ENCODE peak calls at places on chromosomes 4 and X, in seven cellular contexts. Q is lower leg skin, E is K562, H is A549, G is tibial nerve, B is uterus, Y is transverse colon. M is an unnamed sample.

GRCh38 chr4:183798921-183799307 is 106.2 kb upstream of the STOX2 start:
- DNase-seq in H (no peak), Y (no peak), G (no peak), Q (no peak), B (no peak), E (no peak), M (no peak)

GRCh38 chrX:84186603-84187358 is 1.2 kb downstream of the RPS6KA6 start:
- DNase-seq in B (no peak), H (peak), Q (no peak), E (no peak), G (peak), Y (peak), M (no peak)

GRCh38 chr4:147362868-147363440 is 117.9 kb upstream of the EDNRA start:
- DNase-seq in G (peak), Q (peak), H (no peak), Y (peak), B (peak), E (no peak), M (no peak)

GRCh38 chr4:56698329-56698728 is 17.2 kb upstream of the HOPX start:
- DNase-seq in B (no peak), Q (no peak), H (no peak), E (no peak), Y (no peak), G (no peak), M (no peak)

GRCh38 chr4:180832086-180832485 is 1411.1 kb upstream of the TENM3 start:
- DNase-seq in E (no peak), G (no peak), Y (no peak), Q (no peak), B (no peak), H (no peak), M (no peak)

GRCh38 chrX:45722471-45722870 is 521.8 kb upstream of the DIPK2B start:
- DNase-seq in E (no peak), H (no peak), Q (no peak), Y (no peak), G (no peak), B (no peak), M (no peak)

GRCh38 chr4:95095352-95095974 is 337.7 kb downstream of the BMPR1B start:
- DNase-seq in G (no peak), H (no peak), B (no peak), E (peak), Y (no peak), Q (no peak), M (no peak)

GRCh38 chr4:70746179-70746839 is 24.5 kb downstream of the RUFY3 start:
- DNase-seq in G (no peak), Q (no peak), H (no peak), B (no peak), E (no peak), Y (no peak), M (no peak)

GRCh38 chr4:71765349-71765748 is 18.5 kb downstream of the GC start:
- DNase-seq in H (no peak), Q (no peak), Y (no peak), E (no peak), B (no peak), G (no peak), M (no peak)

GRCh38 chrX:15336023-15336413 is 695 bp upstream of the PIGA start:
- DNase-seq in G (peak), Y (peak), E (peak), H (peak), B (no peak), Q (no peak), M (no peak)

GRCh38 chrX:49002091-49002935 is at the start of gene GRIPAP1:
- DNase-seq in H (peak), B (peak), G (peak), Q (peak), Y (peak), E (peak), M (peak)
- TF ChIP-seq POLR2A in H (peak), B (no peak), G (peak), Q (no peak), Y (peak), E (peak), M (no peak)

DNA sequence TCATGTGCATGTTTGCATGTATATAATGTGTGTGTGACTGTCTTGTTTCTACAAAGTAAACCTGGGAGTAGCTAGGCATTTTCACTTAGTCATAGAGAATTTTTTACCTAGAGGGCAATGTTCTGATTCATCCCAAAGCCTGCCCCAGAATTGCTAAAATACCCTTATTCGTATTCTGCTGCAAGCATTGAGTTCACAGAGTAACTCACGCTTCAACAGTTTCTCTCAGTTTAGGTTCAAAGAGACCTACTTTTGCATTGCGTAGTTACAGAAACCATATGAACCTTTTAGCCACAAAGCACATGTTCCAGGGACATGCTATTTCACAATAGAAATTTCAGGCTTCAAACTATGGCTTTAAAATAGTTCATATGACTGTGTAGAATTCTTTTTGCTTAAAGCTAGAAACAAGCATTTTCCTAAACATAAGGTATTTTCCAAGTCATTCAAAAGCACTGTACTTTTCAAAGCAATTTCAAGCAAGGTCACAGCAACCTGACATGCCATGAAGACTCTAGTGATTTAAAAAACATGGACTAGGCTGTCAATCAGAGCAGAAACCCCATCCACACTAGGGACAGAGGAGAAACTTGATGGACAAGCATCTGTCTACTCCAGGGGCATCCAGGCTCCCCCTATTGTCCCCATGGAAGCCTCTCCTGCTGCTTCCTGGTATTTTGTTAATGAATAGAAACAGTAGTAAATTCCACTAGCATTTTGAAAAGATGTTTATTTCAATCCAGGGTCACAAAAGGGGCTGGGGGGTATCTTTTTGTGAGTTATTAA is 81.5 kb upstream of the MAPK10 start:
- DNase-seq in E (no peak), H (peak), Q (no peak), Y (no peak), G (no peak), B (no peak), M (no peak)
- TF ChIP-seq CTCF in E (no peak), H (peak), Q (no peak), Y (no peak), G (no peak), B (no peak), M (no peak)

GRCh38 chr4:128865132-128865531 is 55.6 kb downstream of the JADE1 start:
- DNase-seq in E (no peak), G (no peak), Q (no peak), B (no peak), H (no peak), Y (no peak), M (no peak)
- TF ChIP-seq POLR2A in E (no peak), G (no peak), Q (no peak), B (no peak), H (no peak), Y (no peak), M (no peak)

GRCh38 chr4:112060212-112060611 is 85.0 kb upstream of the FAM241A start:
- DNase-seq in Y (no peak), H (peak), E (peak), Q (no peak), B (no peak), G (no peak), M (no peak)
- TF ChIP-seq CTCF in Y (peak), H (peak), E (peak), Q (no peak), B (peak), G (no peak), M (no peak)

GRCh38 chr4:26719954-26720552 is 136.2 kb downstream of the TBC1D19 start:
- DNase-seq in Q (no peak), Y (no peak), G (no peak), B (no peak), H (no peak), E (peak), M (no peak)
- TF ChIP-seq POLR2A in Q (no peak), Y (no peak), G (no peak), B (no peak), H (no peak), E (no peak), M (no peak)

GRCh38 chr4:154854362-154854761 is 73.3 kb downstream of the RBM46 start:
- DNase-seq in H (no peak), G (no peak), Y (no peak), B (no peak), Q (no peak), E (no peak), M (no peak)
- TF ChIP-seq CTCF in H (peak), G (no peak), Y (peak), B (no peak), Q (no peak), E (no peak), M (peak)

DNA sequence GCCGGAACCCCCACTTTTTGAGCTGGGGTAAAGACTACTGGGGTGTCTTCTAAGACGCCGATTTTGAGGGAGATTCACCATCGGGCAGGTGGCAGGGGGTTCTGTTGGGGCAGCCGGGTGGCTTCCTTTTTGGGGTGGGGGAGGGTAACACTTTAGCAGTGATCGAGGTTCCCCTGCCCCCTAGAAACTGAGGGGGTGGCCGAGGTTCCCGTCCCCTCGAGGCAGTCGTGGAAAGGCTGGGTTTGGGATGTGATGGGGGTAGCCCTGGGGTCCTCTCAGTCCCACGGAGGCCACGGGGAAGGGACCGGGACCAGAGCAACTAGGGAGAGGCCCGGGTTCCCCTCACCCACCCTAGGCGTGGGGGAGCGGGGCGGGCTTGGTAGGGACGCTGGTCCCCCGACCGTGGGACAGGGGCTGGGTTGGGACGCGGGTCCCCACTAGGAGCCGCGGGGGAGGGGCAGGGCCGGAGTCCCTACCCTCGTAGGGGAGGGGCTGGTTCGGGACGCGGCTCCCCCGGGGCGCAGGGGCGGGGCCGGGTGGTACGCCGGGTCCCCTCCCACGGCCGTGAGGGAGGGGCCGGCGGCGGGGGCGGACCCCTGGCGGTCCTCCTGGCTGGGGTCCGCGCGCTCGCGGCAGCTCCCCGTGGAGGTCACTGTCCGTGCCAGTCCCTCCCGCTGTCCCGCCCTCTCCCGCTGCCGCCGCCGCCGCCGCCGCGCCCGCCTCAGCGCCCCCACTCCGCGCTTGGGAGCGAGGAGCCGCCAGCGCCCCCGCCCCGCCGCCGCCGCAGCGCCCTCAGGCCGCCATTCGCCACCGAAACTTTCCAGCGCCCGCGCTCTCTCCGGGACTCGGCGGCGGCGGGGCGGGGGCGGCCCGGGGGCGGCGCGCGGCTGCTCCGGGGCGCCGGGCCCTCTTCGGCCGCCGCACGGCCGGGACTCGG is at the start of gene TBL1X:
- DNase-seq in Y (peak), B (peak), G (peak), Q (peak), E (peak), H (peak), M (peak)
- TF ChIP-seq POLR2A in Y (no peak), B (no peak), G (no peak), Q (no peak), E (no peak), H (no peak), M (no peak)

GRCh38 chrX:52271212-52271611 is 86.5 kb downstream of the MAGED4 start:
- DNase-seq in E (peak), B (no peak), Y (no peak), G (no peak), Q (no peak), H (no peak), M (no peak)
- TF ChIP-seq CTCF in E (peak), B (no peak), Y (no peak), G (peak), Q (no peak), H (no peak), M (no peak)

GRCh38 chrX:47129157-47129878 is 15.2 kb downstream of the NDUFB11 start:
- DNase-seq in E (peak), B (peak), H (peak), Y (peak), Q (peak), G (peak), M (peak)
- TF ChIP-seq POLR2A in E (peak), B (no peak), H (peak), Y (peak), Q (no peak), G (peak), M (no peak)